ENCODE peak calls at places on chromosomes 11 and 22, in ten cellular contexts. U, T, I, S, G, W, A, V, D and Q are unnamed samples. For H3K27me3, the result is how much of the 10 kb centered on the place peaks cover.

GRCh38 chr11:78982377-78982925 is 407.8 kb upstream of the NARS2 start:
- DNase-seq in U (no peak), T (peak), I (no peak), S (no peak), G (no peak), W (no peak), A (no peak), V (no peak), D (no peak), Q (no peak)

GRCh38 chr11:56624661-56625110 is 10.0 kb upstream of the OR5M1 start:
- DNase-seq in U (peak), T (peak), I (peak), S (no peak), G (no peak), W (no peak), A (no peak), V (peak), D (no peak), Q (peak)

GRCh38 chr11:26150046-26150445 is 181.9 kb upstream of the ANO3 start:
- DNase-seq in U (no peak), T (no peak), I (no peak), S (no peak), G (no peak), W (no peak), A (no peak), V (no peak), D (no peak), Q (no peak)

GRCh38 chr11:74948546-74948897 is 369 bp downstream of the XRRA1 start:
- DNase-seq in U (peak), T (no peak), I (no peak), S (no peak), G (no peak), W (no peak), A (no peak), V (no peak), D (no peak), Q (no peak)

GRCh38 chr11:117814766-117815261 is 9.7 kb downstream of the FXYD2 start:
- DNase-seq in U (peak), T (peak), I (peak), S (peak), G (peak), W (peak), A (peak), V (peak), D (no peak), Q (peak)

GRCh38 chr11:76706667-76707066 is 36.1 kb upstream of the LRRC32 start:
- DNase-seq in U (no peak), T (no peak), I (no peak), S (no peak), G (no peak), W (no peak), A (no peak), V (no peak), D (no peak), Q (no peak)

GRCh38 chr11:113376156-113376555 is 11.4 kb upstream of the ANKK1 start:
- DNase-seq in U (peak), T (no peak), I (no peak), S (no peak), G (no peak), W (no peak), A (no peak), V (no peak), D (no peak), Q (no peak)

GRCh38 chr11:36300651-36301050 is 4.6 kb downstream of the PRR5L start:
- DNase-seq in U (peak), T (no peak), I (no peak), S (no peak), G (peak), W (no peak), A (no peak), V (no peak), D (no peak), Q (no peak)

GRCh38 chr11:41058138-41058537 is 401.3 kb downstream of the LRRC4C start:
- DNase-seq in U (no peak), T (no peak), I (no peak), S (no peak), G (no peak), W (no peak), A (no peak), V (no peak), D (no peak), Q (no peak)

GRCh38 chr11:31690041-31690440 is 121.1 kb downstream of the PAX6 start:
- DNase-seq in U (peak), T (no peak), I (no peak), S (no peak), G (no peak), W (no peak), A (no peak), V (no peak), D (no peak), Q (no peak)

GRCh38 chr22:46970411-46971123 is 208.1 kb downstream of the TBC1D22A start:
- DNase-seq in U (no peak), T (no peak), I (no peak), S (no peak), G (no peak), W (no peak), A (no peak), V (no peak), D (no peak), Q (no peak)

GRCh38 chr22:46968848-46969247 is 206.4 kb downstream of the TBC1D22A start:
- DNase-seq in U (no peak), T (no peak), I (no peak), S (no peak), G (no peak), W (no peak), A (no peak), V (no peak), D (no peak), Q (no peak)

GRCh38 chr22:46969491-46969890 is 207.0 kb downstream of the TBC1D22A start:
- DNase-seq in U (no peak), T (no peak), I (no peak), S (no peak), G (no peak), W (no peak), A (no peak), V (no peak), D (no peak), Q (no peak)

GRCh38 chr22:46971141-46971775 is 208.8 kb downstream of the TBC1D22A start:
- DNase-seq in U (peak), T (peak), I (no peak), S (no peak), G (no peak), W (no peak), A (no peak), V (peak), D (no peak), Q (peak)

GRCh38 chr22:46969961-46970360 is 207.5 kb downstream of the TBC1D22A start:
- DNase-seq in U (no peak), T (no peak), I (no peak), S (no peak), G (no peak), W (no peak), A (no peak), V (no peak), D (no peak), Q (no peak)
- H3K27me3 ChIP-seq in U (under half), T (under half), I (under half), S (under half), G (under half), W (under half), A (under half), V (under half), D (under half), Q (under half)

GRCh38 chr11:61757213-61757862 is 4.9 kb downstream of the MYRF start:
- DNase-seq in U (no peak), T (no peak), I (no peak), S (no peak), G (no peak), W (no peak), A (no peak), V (no peak), D (no peak), Q (no peak)

GRCh38 chr11:61754534-61755482 is 2.4 kb downstream of the MYRF start:
- DNase-seq in U (peak), T (no peak), I (no peak), S (no peak), G (no peak), W (no peak), A (no peak), V (peak), D (no peak), Q (no peak)

GRCh38 chr11:61756147-61756451 is 3.7 kb downstream of the MYRF start:
- DNase-seq in U (no peak), T (no peak), I (no peak), S (no peak), G (no peak), W (no peak), A (no peak), V (no peak), D (no peak), Q (no peak)

GRCh38 chr11:61753672-61754071 is 1.2 kb downstream of the MYRF start:
- DNase-seq in U (no peak), T (no peak), I (no peak), S (no peak), G (no peak), W (no peak), A (no peak), V (no peak), D (no peak), Q (no peak)

DNA sequence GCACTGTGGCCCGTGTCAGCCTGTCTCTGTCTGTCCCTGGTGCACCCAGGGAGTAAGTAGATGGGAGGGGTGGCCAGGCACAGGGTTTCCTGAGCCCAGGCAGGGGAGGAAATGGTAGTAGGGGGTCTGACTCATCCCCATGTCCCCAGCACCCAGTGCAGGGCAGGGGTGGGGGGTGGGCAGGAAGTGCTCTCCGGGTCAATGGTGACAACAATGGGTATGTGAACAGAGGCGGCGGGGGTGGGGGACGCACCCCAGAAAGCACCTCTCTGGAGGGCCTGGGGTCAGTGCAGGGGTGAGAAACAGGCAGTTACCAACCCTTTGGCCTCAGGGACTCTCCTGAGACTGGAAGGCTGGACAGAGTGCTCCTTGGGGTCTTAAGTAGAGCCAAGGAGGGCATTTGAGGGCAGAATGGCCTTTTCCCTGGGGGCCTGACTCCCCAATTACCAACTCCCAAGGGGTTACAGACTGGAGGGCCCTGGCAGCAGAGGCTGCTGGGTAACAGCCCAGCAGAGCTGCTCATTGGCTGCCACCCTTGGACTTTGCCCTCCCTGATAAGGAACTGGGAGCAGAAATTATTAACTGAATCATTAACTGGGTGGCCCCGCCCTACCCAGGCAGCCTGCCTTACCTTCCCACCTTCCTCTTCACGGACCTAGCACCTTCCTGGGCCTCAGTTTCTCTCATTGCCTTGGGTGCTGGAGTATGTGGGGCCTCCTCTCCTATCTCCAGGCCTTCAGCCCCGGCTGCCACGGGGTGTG is 4.2 kb downstream of the MYRF start:
- DNase-seq in U (peak), T (no peak), I (no peak), S (no peak), G (peak), W (peak), A (no peak), V (no peak), D (no peak), Q (no peak)
- H3K4me3 ChIP-seq in U (no peak), T (no peak), I (no peak), S (no peak), G (no peak), W (no peak), A (no peak), V (no peak), D (no peak), Q (no peak)

GRCh38 chr11:130431337-130431773 is 2.9 kb upstream of the ADAMTS8 start:
- DNase-seq in U (peak), T (peak), I (peak), S (peak), G (peak), W (peak), A (peak), V (peak), D (no peak), Q (no peak)

GRCh38 chr11:130431806-130432205 is 3.4 kb upstream of the ADAMTS8 start:
- DNase-seq in U (no peak), T (no peak), I (no peak), S (no peak), G (no peak), W (no peak), A (no peak), V (no peak), D (no peak), Q (no peak)

GRCh38 chr11:130428692-130429681 is 578 bp upstream of the ADAMTS8 start:
- DNase-seq in U (no peak), T (no peak), I (no peak), S (no peak), G (no peak), W (no peak), A (no peak), V (peak), D (no peak), Q (no peak)

GRCh38 chr11:130428271-130428670 is at the start of gene ADAMTS8:
- DNase-seq in U (no peak), T (no peak), I (no peak), S (no peak), G (no peak), W (no peak), A (no peak), V (peak), D (no peak), Q (no peak)

DNA sequence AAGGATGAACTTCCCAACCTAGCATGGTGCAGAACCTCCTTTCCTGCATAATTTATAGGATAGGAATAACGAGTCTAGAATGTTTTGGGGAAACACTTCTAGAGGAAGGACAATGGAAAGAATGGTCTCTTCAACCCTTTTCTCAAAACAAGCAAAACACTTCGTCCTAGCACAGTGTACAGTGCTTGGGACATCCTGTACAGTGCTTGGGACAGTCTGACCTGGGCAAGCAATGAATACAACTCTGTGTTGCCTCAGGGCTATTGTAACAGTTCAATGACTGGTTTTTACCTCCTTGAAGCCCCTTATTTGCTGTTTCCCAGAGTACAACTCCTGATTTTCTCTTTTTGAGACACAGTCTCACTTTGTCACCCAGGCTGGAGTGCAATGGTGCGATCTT is 1.6 kb upstream of the ADAMTS8 start:
- DNase-seq in U (no peak), T (no peak), I (no peak), S (no peak), G (no peak), W (no peak), A (no peak), V (no peak), D (no peak), Q (no peak)
- H3K27me3 ChIP-seq in U (under half), T (half or more), I (under half), S (under half), G (half or more), W (under half), A (under half), V (half or more), D (half or more), Q (under half)

GRCh38 chr11:69297926-69298777 is 4.2 kb downstream of the MYEOV start:
- DNase-seq in U (peak), T (no peak), I (peak), S (peak), G (peak), W (no peak), A (peak), V (no peak), D (peak), Q (peak)
- H3K4me3 ChIP-seq in U (no peak), T (no peak), I (peak), S (no peak), G (no peak), W (peak), A (peak), V (no peak), D (peak), Q (no peak)